ENCODE peak calls at places on chromosomes 5 and 9, in five cellular contexts. X is H9, Z is mesenchymal stem cell, L is H1, T is neuronal stem cell. O is an unnamed sample.

GRCh38 chr5:151477106-151477505 is 29.7 kb downstream of the SLC36A1 start:
- DNase-seq in X (no peak), L (no peak), T (no peak), Z (peak), O (peak)

GRCh38 chr5:110150199-110150598 is 460.5 kb downstream of the MAN2A1 start:
- DNase-seq in L (no peak), Z (no peak), T (no peak), X (no peak), O (no peak)

GRCh38 chr9:133739408-133740280 is 1.5 kb upstream of the SARDH start:
- DNase-seq in Z (no peak), L (no peak), X (no peak), T (no peak), O (no peak)

GRCh38 chr5:74651710-74652109 is 11.2 kb upstream of the ENC1 start:
- DNase-seq in T (no peak), Z (no peak), X (no peak), L (no peak), O (no peak)

GRCh38 chr5:36442352-36442751 is 140.7 kb upstream of the RANBP3L start:
- DNase-seq in L (no peak), Z (no peak), X (no peak), T (no peak), O (no peak)

GRCh38 chr5:169767938-169768337 is 130.9 kb downstream of the DOCK2 start:
- DNase-seq in L (no peak), T (no peak), Z (no peak), X (no peak), O (no peak)

GRCh38 chr9:72443855-72444254 is 77.6 kb upstream of the TMC1 start:
- DNase-seq in L (no peak), Z (peak), X (no peak), T (no peak), O (no peak)

GRCh38 chr5:159951387-159951786 is 35.1 kb downstream of the ADRA1B start:
- DNase-seq in L (peak), T (no peak), Z (peak), X (peak), O (peak)

GRCh38 chr5:128081111-128081865 is 2.3 kb upstream of the SLC12A2 start:
- DNase-seq in Z (no peak), X (no peak), T (no peak), L (no peak), O (no peak)

GRCh38 chr9:13267743-13268142 is 11.7 kb downstream of the MPDZ start:
- DNase-seq in T (no peak), Z (peak), L (no peak), X (no peak), O (peak)

GRCh38 chr5:134479839-134480238 is 45.6 kb upstream of the JADE2 start:
- DNase-seq in L (no peak), X (no peak), T (no peak), Z (no peak), O (no peak)

GRCh38 chr5:170769236-170769635 is 14.3 kb upstream of the GABRP start:
- DNase-seq in L (no peak), Z (no peak), X (no peak), T (no peak), O (no peak)

GRCh38 chr5:35461530-35461929 is 156.1 kb upstream of the SPEF2 start:
- DNase-seq in Z (no peak), T (no peak), X (no peak), L (no peak), O (peak)

GRCh38 chr5:169956126-169956525 is 24.2 kb downstream of the INSYN2B start:
- DNase-seq in Z (no peak), X (no peak), T (no peak), L (no peak), O (no peak)

GRCh38 chr9:126497673-126498255 is 116.0 kb upstream of the LMX1B start:
- DNase-seq in T (no peak), X (no peak), L (no peak), Z (no peak), O (no peak)

GRCh38 chr9:138033950-138034349 is 156.4 kb downstream of the CACNA1B start:
- DNase-seq in L (no peak), X (no peak), T (no peak), Z (no peak), O (no peak)

GRCh38 chr9:83521017-83521810 is 17.0 kb downstream of the FRMD3 start:
- DNase-seq in Z (no peak), X (no peak), L (no peak), T (no peak), O (no peak)

GRCh38 chr5:109939109-109939682 is 249.5 kb downstream of the MAN2A1 start:
- DNase-seq in Z (peak), X (no peak), T (no peak), L (no peak), O (peak)

GRCh38 chr5:168292783-168293696 is 1.6 kb downstream of the WWC1 start:
- DNase-seq in X (no peak), Z (no peak), T (no peak), L (no peak), O (no peak)

GRCh38 chr5:113122053-113122452 is 145.5 kb downstream of the DCP2 start:
- DNase-seq in T (no peak), L (no peak), X (no peak), Z (peak), O (peak)

GRCh38 chr9:4821133-4821532 is 28.4 kb downstream of the RCL1 start:
- DNase-seq in X (no peak), T (no peak), Z (no peak), L (no peak), O (no peak)

GRCh38 chr9:96173640-96174039 is 128.3 kb downstream of the HSD17B3 start:
- DNase-seq in L (no peak), T (no peak), X (no peak), Z (peak), O (no peak)

GRCh38 chr5:159133041-159133741 is 33.5 kb upstream of the EBF1 start:
- DNase-seq in Z (peak), T (peak), X (no peak), L (no peak), O (peak)

GRCh38 chr5:150022681-150023080 is 22.1 kb downstream of the HMGXB3 start:
- DNase-seq in Z (no peak), T (no peak), X (peak), L (no peak), O (no peak)

GRCh38 chr5:28766565-28767158 is 1728.3 kb upstream of the CDH9 start:
- DNase-seq in X (no peak), T (peak), Z (peak), L (no peak), O (peak)

GRCh38 chr9:99167694-99168093 is 54.0 kb downstream of the ALG2 start:
- DNase-seq in T (no peak), L (no peak), X (no peak), Z (no peak), O (no peak)

GRCh38 chr9:116767219-116767618 is 80.1 kb downstream of the TRIM32 start:
- DNase-seq in X (no peak), L (no peak), Z (no peak), T (peak), O (no peak)

GRCh38 chr5:178116406-178116885 is 3.1 kb downstream of the N4BP3 start:
- DNase-seq in L (no peak), X (peak), Z (no peak), T (no peak), O (no peak)
- H3K18ac ChIP-seq in L (peak), X (peak), Z (no peak), T (peak), O (no peak)

GRCh38 chr9:105901514-105902109 is 207.3 kb downstream of the TMEM38B start:
- DNase-seq in T (peak), X (peak), L (peak), Z (peak), O (peak)
- H3K18ac ChIP-seq in T (peak), X (no peak), L (peak), Z (no peak), O (no peak)

DNA sequence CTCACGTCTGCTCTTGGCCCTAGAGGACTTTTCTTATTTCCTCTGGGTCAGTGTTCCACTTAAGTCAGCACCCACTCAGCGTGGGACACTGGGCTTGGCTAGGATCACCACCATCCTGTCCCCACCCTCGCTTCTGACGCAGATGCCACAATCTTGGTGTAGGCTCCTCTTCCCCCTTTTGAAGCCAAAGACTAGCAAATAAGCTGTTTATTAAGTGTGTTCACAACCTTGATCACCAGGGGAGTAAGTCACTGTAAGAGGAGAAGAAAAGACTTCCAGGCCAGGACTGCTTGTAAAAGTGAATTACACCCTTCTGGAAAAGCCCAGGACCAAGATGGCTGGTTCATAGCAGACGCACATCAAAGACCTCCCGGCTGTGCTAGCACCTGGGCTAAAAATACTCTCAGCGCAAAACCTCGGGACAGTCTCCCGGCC is 69.6 kb downstream of the RAPGEF1 start:
- DNase-seq in T (no peak), Z (no peak), X (no peak), L (no peak), O (no peak)
- H3K18ac ChIP-seq in T (no peak), Z (no peak), X (no peak), L (no peak), O (no peak)

DNA sequence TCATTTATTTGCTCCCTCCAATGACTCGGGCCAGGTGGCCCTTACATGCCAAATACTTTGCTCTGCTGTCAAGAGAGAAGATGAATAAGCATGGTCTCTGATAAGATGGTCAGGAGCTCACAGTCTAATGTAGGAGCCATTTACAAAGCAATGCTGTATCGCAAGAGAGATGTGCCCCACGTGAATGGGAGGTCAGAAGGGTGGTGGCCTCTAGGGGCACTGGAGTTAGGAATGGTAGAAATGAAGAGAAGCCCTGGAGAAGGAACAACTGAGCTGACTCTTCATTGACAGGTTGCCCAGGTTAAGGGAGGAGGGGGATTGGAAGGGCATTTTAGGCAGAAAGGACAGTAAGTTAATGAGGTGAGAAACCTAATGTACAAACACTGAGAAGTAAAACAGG is 286.5 kb downstream of the KCTD16 start:
- DNase-seq in L (no peak), T (no peak), Z (no peak), X (peak), O (no peak)
- H3K18ac ChIP-seq in L (no peak), T (no peak), Z (no peak), X (no peak), O (no peak)

GRCh38 chr9:132424857-132425702 is 15.1 kb downstream of the CFAP77 start:
- DNase-seq in L (no peak), Z (no peak), T (peak), X (no peak), O (no peak)
- H3K18ac ChIP-seq in L (peak), Z (no peak), T (no peak), X (no peak), O (no peak)

O was measured in IMR-90.